ENCODE peak calls at places on chromosomes 13 and 19, in nine cellular contexts. J, I, P, F, S, G, X, M and W are unnamed samples.

GRCh38 chr13:66205807-66206206 is 1024.3 kb downstream of the PCDH9 start:
- DNase-seq in I (no peak), S (no peak), X (no peak), M (no peak), F (no peak), G (no peak), J (no peak), P (no peak), W (no peak)

GRCh38 chr19:29086646-29087045 is 126.3 kb downstream of the UQCRFS1 start:
- DNase-seq in M (no peak), J (no peak), S (no peak), F (no peak), I (no peak), P (no peak), G (no peak), X (no peak), W (no peak)

GRCh38 chr13:24233351-24233901 is 72.9 kb downstream of the SPATA13 start:
- DNase-seq in M (no peak), X (peak), J (peak), G (no peak), F (no peak), P (no peak), I (peak), S (peak), W (peak)

GRCh38 chr19:14517840-14518505 is at the start of gene DNAJB1:
- DNase-seq in M (peak), S (peak), F (peak), X (peak), I (peak), P (peak), G (peak), J (peak), W (peak)

GRCh38 chr19:47644743-47645499 is 36.0 kb downstream of the BICRA start:
- DNase-seq in P (no peak), J (no peak), I (peak), S (no peak), G (no peak), M (no peak), X (peak), F (no peak), W (no peak)

GRCh38 chr13:22736084-22736767 is 444.6 kb upstream of the SGCG start:
- DNase-seq in J (no peak), G (no peak), S (no peak), F (no peak), X (no peak), I (no peak), P (no peak), M (no peak), W (no peak)

GRCh38 chr19:33804021-33804799 is 7.5 kb downstream of the KCTD15 start:
- DNase-seq in F (peak), J (no peak), X (peak), S (no peak), I (no peak), M (no peak), G (peak), P (no peak), W (peak)

GRCh38 chr13:114149774-114150740 is 17.6 kb upstream of the RASA3 start:
- DNase-seq in M (no peak), S (no peak), G (peak), P (no peak), J (no peak), X (no peak), I (no peak), F (no peak), W (no peak)

GRCh38 chr19:18465214-18465963 is 27.5 kb upstream of the ISYNA1 start:
- DNase-seq in I (no peak), S (no peak), X (no peak), G (no peak), J (no peak), P (no peak), M (no peak), F (no peak), W (no peak)

GRCh38 chr13:35388456-35388855 is 88.0 kb downstream of the MAB21L1 start:
- DNase-seq in P (no peak), S (no peak), M (no peak), G (no peak), J (no peak), X (no peak), I (no peak), F (no peak), W (no peak)

GRCh38 chr13:108361769-108362168 is 92.3 kb downstream of the TNFSF13B start:
- DNase-seq in G (no peak), P (no peak), M (no peak), I (no peak), X (no peak), J (no peak), F (no peak), S (no peak), W (no peak)

GRCh38 chr19:6032827-6033226 is 54.9 kb upstream of the RANBP3 start:
- DNase-seq in J (no peak), X (no peak), I (no peak), P (no peak), M (no peak), S (no peak), G (peak), F (no peak), W (no peak)

GRCh38 chr13:62119739-62120700 is 704.4 kb upstream of the PCDH20 start:
- DNase-seq in P (no peak), S (peak), G (no peak), F (no peak), J (peak), X (peak), M (no peak), I (no peak), W (peak)

GRCh38 chr19:2551864-2552185 is 75.9 kb downstream of the GADD45B start:
- DNase-seq in G (no peak), S (no peak), I (no peak), P (no peak), J (no peak), M (no peak), F (no peak), X (no peak), W (no peak)

GRCh38 chr19:3698386-3698950 is 1.8 kb downstream of the PIP5K1C start:
- DNase-seq in J (no peak), F (no peak), P (no peak), S (peak), I (no peak), M (no peak), X (no peak), G (no peak), W (peak)

GRCh38 chr13:32857077-32857476 is 159.1 kb upstream of the KL start:
- DNase-seq in S (no peak), J (no peak), I (no peak), P (no peak), M (no peak), X (no peak), F (no peak), G (no peak), W (no peak)

GRCh38 chr19:3881272-3882040 is 971 bp downstream of the ATCAY start:
- DNase-seq in S (peak), J (peak), I (no peak), G (no peak), F (no peak), P (no peak), X (no peak), M (no peak), W (no peak)

GRCh38 chr19:27657271-27658051 is 1555.5 kb downstream of the UQCRFS1 start:
- DNase-seq in G (peak), J (no peak), S (no peak), P (no peak), M (no peak), I (no peak), X (no peak), F (no peak), W (no peak)

GRCh38 chr19:8310342-8311055 is 2.3 kb upstream of the CD320 start:
- DNase-seq in G (no peak), S (no peak), M (no peak), P (no peak), I (no peak), X (no peak), J (no peak), F (peak), W (no peak)

GRCh38 chr19:17209126-17210036 is 5.8 kb upstream of the USE1 start:
- DNase-seq in J (peak), P (peak), F (no peak), G (no peak), S (peak), M (no peak), X (peak), I (peak), W (peak)

GRCh38 chr19:41795031-41795461 is 1.3 kb upstream of the CEACAM3 start:
- DNase-seq in J (peak), F (peak), G (no peak), I (peak), M (no peak), P (peak), S (peak), X (peak), W (peak)

GRCh38 chr19:51737924-51738323 is 13.8 kb downstream of the FPR1 start:
- DNase-seq in F (no peak), J (no peak), M (no peak), S (no peak), G (no peak), X (no peak), I (no peak), P (no peak), W (peak)

GRCh38 chr19:1787116-1787515 is 25.0 kb downstream of the ATP8B3 start:
- DNase-seq in G (no peak), J (no peak), P (no peak), I (no peak), X (no peak), S (no peak), M (no peak), F (no peak), W (no peak)

GRCh38 chr13:47170971-47171370 is 274.1 kb upstream of the HTR2A start:
- DNase-seq in P (no peak), F (no peak), M (no peak), I (no peak), J (no peak), S (no peak), G (no peak), X (no peak), W (no peak)

GRCh38 chr13:112896736-112897602 is 72.0 kb upstream of the MCF2L start:
- DNase-seq in P (no peak), F (peak), I (no peak), J (no peak), X (no peak), G (no peak), S (no peak), M (no peak), W (no peak)

GRCh38 chr19:40687525-40688016 is 2.9 kb downstream of the NUMBL start:
- DNase-seq in G (peak), I (peak), X (no peak), S (peak), P (no peak), M (no peak), F (no peak), J (no peak), W (peak)

GRCh38 chr13:94666065-94666464 is 46.3 kb downstream of the SOX21 start:
- DNase-seq in J (no peak), F (no peak), I (no peak), S (no peak), G (no peak), P (no peak), M (no peak), X (no peak), W (no peak)

GRCh38 chr19:11446652-11447301 is 11.3 kb downstream of the PRKCSH start:
- DNase-seq in G (no peak), X (peak), I (peak), P (peak), S (peak), J (peak), F (peak), M (no peak), W (no peak)